ENCODE peak calls at places on chromosome 1, in nine cellular contexts. C is COLO829, P is ELR, T is caudate nucleus, Z is HS-27A, L is lower leg skin, Q is DND-41, D is fibroblast of lung, G is NCI-H1694. Y is an unnamed sample.

GRCh38 chr1:86846166-86846647 is 67.7 kb downstream of the SELENOF start:
- DNase-seq in D (peak; percentile 97), T (no peak), C (peak; percentile 3), Z (peak; percentile 9), G (no peak), L (no peak), Q (no peak), P (peak; percentile 75), Y (no peak)

GRCh38 chr1:200154069-200154767 is 126.7 kb downstream of the NR5A2 start:
- DNase-seq in P (no peak), T (no peak), L (no peak), C (no peak), Z (no peak), G (peak; percentile 16), D (peak; percentile 15), Q (peak; percentile 44), Y (peak; percentile 2)

GRCh38 chr1:232227171-232227740 is 402.7 kb downstream of the SIPA1L2 start:
- DNase-seq in Q (no peak), Z (no peak), C (no peak), D (no peak), G (peak; percentile 73), T (no peak), L (no peak), P (no peak), Y (no peak)

GRCh38 chr1:22508991-22509390 is 54.3 kb upstream of the EPHA8 start:
- DNase-seq in G (no peak), C (no peak), L (no peak), P (no peak), Q (no peak), D (no peak), Z (no peak), T (no peak), Y (no peak)

GRCh38 chr1:162913345-162913744 is 52.4 kb upstream of the CCDC190 start:
- DNase-seq in Q (no peak), C (no peak), Z (no peak), D (no peak), G (no peak), L (no peak), T (no peak), P (no peak), Y (no peak)

GRCh38 chr1:19156676-19157075 is 53.4 kb downstream of the UBR4 start:
- DNase-seq in T (no peak), C (no peak), D (peak; percentile 31), Q (no peak), Z (no peak), L (peak; percentile 86), G (no peak), P (peak; percentile 47), Y (no peak)

GRCh38 chr1:209380396-209380795 is 203.1 kb upstream of the CAMK1G start:
- DNase-seq in P (peak; percentile 15), L (no peak), G (no peak), Q (no peak), T (no peak), D (no peak), C (no peak), Z (no peak), Y (no peak)

GRCh38 chr1:27542463-27543273 is 52.7 kb upstream of the WASF2 start:
- DNase-seq in L (no peak), Z (no peak), T (no peak), Q (no peak), G (no peak), D (peak; percentile 80), C (no peak), P (peak; percentile 86), Y (peak; percentile 97)

GRCh38 chr1:233584376-233584775 is 29.5 kb upstream of the KCNK1 start:
- DNase-seq in P (no peak), G (no peak), C (no peak), Z (no peak), L (no peak), T (no peak), D (no peak), Q (no peak), Y (no peak)

GRCh38 chr1:62672029-62672428 is 16.2 kb downstream of the DOCK7 start:
- DNase-seq in Z (no peak), C (no peak), Q (no peak), T (no peak), L (no peak), P (no peak), D (no peak), G (no peak), Y (no peak)

GRCh38 chr1:70153739-70154138 is 51.6 kb downstream of the LRRC40 start:
- DNase-seq in T (no peak), G (no peak), C (no peak), Q (no peak), Z (no peak), D (no peak), P (no peak), L (no peak), Y (no peak)

GRCh38 chr1:112172294-112172882 is 182.9 kb upstream of the KCND3 start:
- DNase-seq in T (no peak), P (peak; percentile 60), L (no peak), D (peak; percentile 27), G (no peak), C (peak; percentile 27), Z (peak; percentile 20), Q (peak; percentile 48), Y (peak; percentile 21)

GRCh38 chr1:85473390-85473789 is 8.4 kb upstream of the DDAH1 start:
- DNase-seq in P (no peak), L (no peak), Z (no peak), D (peak; percentile 50), C (no peak), Q (no peak), T (no peak), G (no peak), Y (no peak)

GRCh38 chr1:96966536-96967138 is 245.1 kb downstream of the PTBP2 start:
- DNase-seq in C (peak; percentile 26), P (peak; percentile 71), Q (peak; percentile 78), D (peak; percentile 56), T (peak; percentile 29), L (peak; percentile 95), Z (peak; percentile 65), G (peak; percentile 82), Y (peak; percentile 41)

GRCh38 chr1:172647110-172647564 is 11.8 kb upstream of the FASLG start:
- DNase-seq in D (peak; percentile 66), Z (no peak), Q (peak; percentile 81), C (no peak), P (no peak), L (no peak), T (no peak), G (no peak), Y (no peak)

GRCh38 chr1:17439250-17440073 is at the start of gene RCC2:
- DNase-seq in Q (peak; percentile 77), Z (peak; percentile 34), T (peak; percentile 26), D (peak; percentile 75), P (peak; percentile 79), G (no peak), C (peak; percentile 88), L (no peak), Y (peak; percentile 89)

GRCh38 chr1:168717906-168718891 is 10.8 kb downstream of the DPT start:
- DNase-seq in P (no peak), L (no peak), C (no peak), Q (no peak), D (peak; percentile 72), T (no peak), G (no peak), Z (no peak), Y (no peak)

GRCh38 chr1:55682198-55682597 is 467.0 kb upstream of the USP24 start:
- DNase-seq in D (peak; percentile 23), G (no peak), P (no peak), T (no peak), C (no peak), Q (no peak), Z (no peak), L (no peak), Y (no peak)

GRCh38 chr1:150159550-150159949 is 9.8 kb downstream of the PLEKHO1 start:
- DNase-seq in C (no peak), P (no peak), Z (no peak), L (no peak), G (no peak), D (no peak), T (no peak), Q (no peak), Y (no peak)

GRCh38 chr1:77031101-77031662 is 163.9 kb downstream of the ST6GALNAC5 start:
- DNase-seq in Z (no peak), T (no peak), L (no peak), P (peak; percentile 76), D (peak; percentile 55), Q (no peak), C (no peak), G (peak; percentile 35), Y (peak; percentile 60)

GRCh38 chr1:209406111-209406654 is 177.3 kb upstream of the CAMK1G start:
- DNase-seq in D (peak; percentile 65), C (no peak), P (peak; percentile 72), G (no peak), Z (no peak), L (no peak), Q (no peak), T (no peak), Y (no peak)

GRCh38 chr1:245605480-245606156 is 450.8 kb downstream of the KIF26B start:
- DNase-seq in T (no peak), L (peak; percentile 77), Z (no peak), G (no peak), C (no peak), D (peak; percentile 91), P (peak; percentile 8), Q (no peak), Y (no peak)

GRCh38 chr1:2526824-2527552 is 592 bp upstream of the PANK4 start:
- DNase-seq in T (peak; percentile 72), G (no peak), D (peak; percentile 48), Z (no peak), Q (peak; percentile 68), L (no peak), C (peak; percentile 14), P (peak; percentile 74), Y (peak; percentile 85)

GRCh38 chr1:231487019-231487418 is 41.5 kb upstream of the TSNAX start:
- DNase-seq in Z (no peak), G (no peak), L (no peak), P (peak; percentile 80), T (no peak), C (no peak), D (peak; percentile 24), Q (no peak), Y (peak; percentile 44)

GRCh38 chr1:89804646-89805237 is 16.1 kb upstream of the LRRC8D start:
- DNase-seq in D (peak; percentile 69), T (peak; percentile 67), Q (peak; percentile 89), L (peak; percentile 95), G (peak; percentile 73), C (peak; percentile 69), P (peak; percentile 84), Z (no peak), Y (peak; percentile 70)

GRCh38 chr1:162070094-162070748 is 730 bp downstream of the NOS1AP start:
- DNase-seq in G (no peak), P (peak; percentile 14), Z (no peak), L (no peak), D (no peak), Q (no peak), C (no peak), T (no peak), Y (peak; percentile 36)